ENCODE peak calls at places on chromosome 20, in six cellular contexts. W, D, Z, U, Y and M are unnamed samples.

GRCh38 chr20:7459123-7459522 is 481.1 kb downstream of the HAO1 start:
- DNase-seq in Y (no peak), Z (no peak), D (no peak), W (no peak), U (no peak), M (no peak)

GRCh38 chr20:63889241-63890200 is 5.4 kb upstream of the DNAJC5 start:
- DNase-seq in W (no peak), Z (peak), D (peak), Y (no peak), U (no peak), M (no peak)

GRCh38 chr20:16514145-16514544 is 59.1 kb downstream of the KIF16B start:
- DNase-seq in Y (no peak), W (no peak), D (no peak), U (no peak), Z (no peak), M (no peak)

GRCh38 chr20:50220093-50220893 is 29.7 kb downstream of the CEBPB start:
- DNase-seq in D (no peak), Y (no peak), Z (peak), W (no peak), U (no peak), M (no peak)

GRCh38 chr20:60691966-60692615 is 560.0 kb upstream of the CDH4 start:
- DNase-seq in D (no peak), U (no peak), Z (no peak), W (no peak), Y (no peak), M (no peak)

GRCh38 chr20:24808616-24809015 is 140.5 kb upstream of the CST7 start:
- DNase-seq in U (no peak), W (no peak), Y (no peak), Z (no peak), D (no peak), M (no peak)

GRCh38 chr20:17967595-17968365 is 814 bp downstream of the SNX5 start:
- DNase-seq in U (no peak), W (peak), Z (peak), Y (no peak), D (peak), M (peak)

GRCh38 chr20:44720994-44721784 is 6.0 kb downstream of the CCN5 start:
- DNase-seq in W (no peak), D (peak), Z (no peak), Y (no peak), U (peak), M (no peak)

GRCh38 chr20:10469599-10469998 is 34.5 kb downstream of the SLX4IP start:
- DNase-seq in W (peak), Y (peak), D (peak), U (no peak), Z (peak), M (peak)